ENCODE peak calls at places on chromosomes 2 and 18, in six cellular contexts. E is breast epithelium; B is IMR-90; N is foreskin fibroblast; V is CD8-positive, alpha-beta memory T cell; C is NT2/D1. P is an unnamed sample.

GRCh38 chr2:109612991-109613921 is 510 bp downstream of the SEPTIN10 start:
- DNase-seq in V (no peak), C (no peak), E (no peak), B (peak; percentile 61), N (peak; percentile 70), P (no peak)

GRCh38 chr2:186648130-186648529 is 45.7 kb upstream of the FAM171B start:
- DNase-seq in N (peak; percentile 6), V (no peak), C (no peak), E (no peak), B (peak; percentile 54), P (no peak)

GRCh38 chr2:127398239-127398590 is 10.4 kb upstream of the MAP3K2 start:
- DNase-seq in B (peak; percentile 93), V (no peak), N (peak; percentile 96), C (no peak), E (peak; percentile 81), P (peak; percentile 86)

GRCh38 chr18:47931707-47932103 is 1.2 kb upstream of the SMAD2 start:
- DNase-seq in C (peak; percentile 23), E (no peak), N (peak; percentile 61), B (no peak), V (peak; percentile 9), P (no peak)

GRCh38 chr2:100730290-100730868 is 89.6 kb upstream of the NPAS2 start:
- DNase-seq in B (peak; percentile 77), C (peak; percentile 44), V (no peak), N (peak; percentile 90), E (no peak), P (peak; percentile 74)

GRCh38 chr2:33496150-33496549 is 19.7 kb downstream of the RASGRP3 start:
- DNase-seq in E (no peak), B (peak; percentile 77), V (no peak), C (no peak), N (peak; percentile 78), P (no peak)

GRCh38 chr2:149166958-149167810 is 128.7 kb downstream of the LYPD6B start:
- DNase-seq in N (no peak), V (no peak), E (no peak), B (no peak), C (no peak), P (no peak)

GRCh38 chr2:100752628-100753333 is 67.2 kb upstream of the NPAS2 start:
- DNase-seq in C (no peak), V (no peak), E (no peak), B (peak; percentile 85), N (peak; percentile 87), P (no peak)

GRCh38 chr2:69253033-69253535 is 133.9 kb downstream of the GFPT1 start:
- DNase-seq in N (peak; percentile 14), V (no peak), E (no peak), B (peak; percentile 20), C (no peak), P (no peak)

GRCh38 chr2:191786694-191787093 is 60.2 kb downstream of the CAVIN2 start:
- DNase-seq in V (no peak), N (no peak), B (no peak), C (no peak), E (no peak), P (no peak)

GRCh38 chr2:238969857-238970256 is 122.0 kb downstream of the TWIST2 start:
- DNase-seq in V (no peak), N (no peak), B (no peak), C (no peak), E (no peak), P (no peak)

GRCh38 chr2:46230115-46230571 is 67.1 kb upstream of the EPAS1 start:
- DNase-seq in E (no peak), N (no peak), V (peak; percentile 9), C (peak; percentile 16), B (no peak), P (no peak)

GRCh38 chr18:55633032-55633431 is 45.0 kb upstream of the TCF4 start:
- DNase-seq in E (no peak), B (no peak), C (no peak), V (no peak), N (peak; percentile 48), P (no peak)

GRCh38 chr18:33849731-33850130 is 271.7 kb downstream of the ASXL3 start:
- DNase-seq in N (no peak), B (no peak), E (no peak), C (no peak), V (no peak), P (no peak)

GRCh38 chr2:127535941-127536340 is 458 bp downstream of the MYO7B start:
- DNase-seq in N (no peak), V (no peak), B (no peak), E (no peak), C (no peak), P (no peak)

GRCh38 chr2:27776097-27776496 is 4.6 kb downstream of the MRPL33 start:
- DNase-seq in V (no peak), C (no peak), N (peak; percentile 95), E (no peak), B (peak; percentile 53), P (no peak)

GRCh38 chr2:84704505-84705244 is 176.2 kb downstream of the TRABD2A start:
- DNase-seq in B (peak; percentile 19), E (no peak), C (no peak), V (no peak), N (peak; percentile 62), P (no peak)

GRCh38 chr2:174334781-174335604 is at the start of gene SP9:
- DNase-seq in B (peak; percentile 46), N (peak; percentile 69), C (peak; percentile 81), E (no peak), V (no peak), P (no peak)

GRCh38 chr2:1965726-1966125 is 221.4 kb upstream of the PXDN start:
- DNase-seq in N (no peak), V (no peak), C (no peak), B (no peak), E (no peak), P (no peak)

GRCh38 chr18:57956495-57956894 is 87.5 kb upstream of the NEDD4L start:
- DNase-seq in N (no peak), V (no peak), C (no peak), E (no peak), B (no peak), P (no peak)

GRCh38 chr2:98026927-98027522 is 31.3 kb upstream of the TMEM131 start:
- DNase-seq in C (no peak), E (no peak), B (no peak), V (no peak), N (no peak), P (no peak)
- H3K4me3 ChIP-seq in C (no peak overlapping the region), E (no peak overlapping the region), B (no peak overlapping the region), V (no peak overlapping the region), N (no peak overlapping the region), P (no peak overlapping the region)

GRCh38 chr18:76346490-76347130 is 148.4 kb downstream of the ZNF516 start:
- DNase-seq in E (no peak), V (no peak), N (no peak), B (no peak), C (no peak), P (no peak)

GRCh38 chr18:76348267-76349066 is 146.6 kb downstream of the ZNF516 start:
- DNase-seq in V (no peak), N (no peak), E (no peak), C (no peak), B (no peak), P (no peak)

GRCh38 chr18:76347341-76347740 is 147.7 kb downstream of the ZNF516 start:
- DNase-seq in V (no peak), E (no peak), N (no peak), C (no peak), B (no peak), P (no peak)

GRCh38 chr18:76350134-76351025 is 144.7 kb downstream of the ZNF516 start:
- DNase-seq in N (no peak), B (no peak), E (no peak), C (no peak), V (no peak), P (no peak)

GRCh38 chr18:76349067-76349715 is 145.9 kb downstream of the ZNF516 start:
- DNase-seq in N (peak; percentile 85), V (peak; percentile 32), E (no peak), B (peak; percentile 67), C (peak; percentile 56), P (no peak)
- H3K4me3 ChIP-seq in N (peak overlapping the region; percentile 21), V (no peak overlapping the region), E (peak overlapping the region; percentile 40), B (no peak overlapping the region), C (no peak overlapping the region), P (peak overlapping the region; percentile 24)

GRCh38 chr18:395481-396250 is 104.8 kb downstream of the COLEC12 start:
- DNase-seq in V (no peak), E (no peak), C (no peak), N (peak; percentile 95), B (peak; percentile 86), P (peak; percentile 70)
- H3K4me3 ChIP-seq in V (no peak overlapping the region), E (no peak overlapping the region), C (no peak overlapping the region), N (peak overlapping the region; percentile 6), B (no peak overlapping the region), P (no peak overlapping the region)

DNA sequence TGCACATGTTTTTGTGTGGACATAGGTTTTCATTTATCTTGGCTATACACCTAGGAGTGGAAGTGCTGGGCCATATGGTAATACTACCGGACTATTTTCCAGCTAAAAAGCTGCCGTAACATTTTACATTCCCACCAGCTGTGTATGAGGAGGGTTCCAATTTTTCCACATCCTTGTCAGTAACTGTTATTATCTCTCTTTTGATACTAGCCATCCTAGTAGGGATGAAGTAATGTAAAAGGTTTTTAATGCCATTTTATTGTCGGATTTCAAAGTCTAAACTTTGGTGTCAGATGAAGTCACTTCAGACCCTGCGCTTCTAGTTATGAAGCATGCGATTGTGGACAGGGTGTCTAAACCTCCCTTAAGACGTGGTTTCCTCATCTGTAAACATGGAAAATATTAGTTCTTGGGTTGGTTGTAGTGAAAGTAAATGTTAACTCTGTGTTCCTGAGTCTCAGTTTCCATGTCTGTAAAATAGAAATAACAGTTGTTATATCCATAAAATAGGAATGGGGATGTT is 4.6 kb downstream of the DGKD start:
- DNase-seq in C (no peak), N (no peak), E (no peak), B (no peak), V (no peak), P (no peak)
- H3K4me3 ChIP-seq in C (no peak overlapping the region), N (no peak overlapping the region), E (no peak overlapping the region), B (no peak overlapping the region), V (no peak overlapping the region), P (no peak overlapping the region)

GRCh38 chr2:219081701-219082331 is 21.1 kb upstream of the IHH start:
- DNase-seq in E (no peak), C (no peak), B (no peak), N (no peak), V (no peak), P (no peak)
- H3K4me3 ChIP-seq in E (no peak overlapping the region), C (no peak overlapping the region), B (no peak overlapping the region), N (no peak overlapping the region), V (no peak overlapping the region), P (no peak overlapping the region)

P was measured in suprapubic skin.